ENCODE peak calls at places on chromosomes 5 and 9, in six cellular contexts. One of them, this sample, is unnamed.

GRCh38 chr9:26426732-26427131 is 465.9 kb downstream of the CAAP1 start:
- DNase-seq in thyroid gland: no peak
- DNase-seq in stimulated activated CD8-positive, alpha-beta memory T cell treated with anti-CD3 and anti-CD28 coated beads, Interleukin-15, amount 100 ng/mL, for 1 hour: no peak
- DNase-seq in DMS153: peak; percentile 4
- DNase-seq in ELR: no peak
- DNase-seq in EL: no peak
- DNase-seq in this sample: no peak

GRCh38 chr5:64665243-64665642 is 25.1 kb upstream of the SHISAL2B start:
- DNase-seq in DMS153: no peak
- DNase-seq in EL: no peak
- DNase-seq in stimulated activated CD8-positive, alpha-beta memory T cell treated with anti-CD3 and anti-CD28 coated beads, Interleukin-15, amount 100 ng/mL, for 1 hour: no peak
- DNase-seq in ELR: no peak
- DNase-seq in thyroid gland: no peak
- DNase-seq in this sample: no peak

GRCh38 chr5:8456846-8457186 is 587.9 kb downstream of the MTRR start:
- DNase-seq in ELR: peak; percentile 2
- DNase-seq in EL: no peak
- DNase-seq in DMS153: no peak
- DNase-seq in thyroid gland: no peak
- DNase-seq in stimulated activated CD8-positive, alpha-beta memory T cell treated with anti-CD3 and anti-CD28 coated beads, Interleukin-15, amount 100 ng/mL, for 1 hour: no peak
- DNase-seq in this sample: no peak

GRCh38 chr5:141908796-141909195 is 14.9 kb upstream of the DELE1 start:
- DNase-seq in stimulated activated CD8-positive, alpha-beta memory T cell treated with anti-CD3 and anti-CD28 coated beads, Interleukin-15, amount 100 ng/mL, for 1 hour: no peak
- DNase-seq in EL: peak; percentile 68
- DNase-seq in DMS153: no peak
- DNase-seq in thyroid gland: no peak
- DNase-seq in ELR: peak; percentile 80
- DNase-seq in this sample: no peak

GRCh38 chr9:29928072-29928471 is 2354.8 kb upstream of the C9orf72 start:
- DNase-seq in EL: no peak
- DNase-seq in ELR: no peak
- DNase-seq in DMS153: no peak
- DNase-seq in thyroid gland: no peak
- DNase-seq in stimulated activated CD8-positive, alpha-beta memory T cell treated with anti-CD3 and anti-CD28 coated beads, Interleukin-15, amount 100 ng/mL, for 1 hour: no peak
- DNase-seq in this sample: no peak

GRCh38 chr5:107673368-107674136 is 2.8 kb upstream of the EFNA5 start:
- DNase-seq in EL: peak; percentile 85
- DNase-seq in DMS153: peak; percentile 60
- DNase-seq in stimulated activated CD8-positive, alpha-beta memory T cell treated with anti-CD3 and anti-CD28 coated beads, Interleukin-15, amount 100 ng/mL, for 1 hour: peak; percentile 41
- DNase-seq in thyroid gland: peak; percentile 88
- DNase-seq in ELR: peak; percentile 91
- DNase-seq in this sample: peak; percentile 96

GRCh38 chr5:117204404-117204803 is 629.8 kb upstream of the SEMA6A start:
- DNase-seq in EL: no peak
- DNase-seq in ELR: no peak
- DNase-seq in thyroid gland: no peak
- DNase-seq in DMS153: no peak
- DNase-seq in stimulated activated CD8-positive, alpha-beta memory T cell treated with anti-CD3 and anti-CD28 coated beads, Interleukin-15, amount 100 ng/mL, for 1 hour: no peak
- DNase-seq in this sample: no peak

GRCh38 chr5:38660194-38660668 is 103.8 kb upstream of the LIFR start:
- DNase-seq in DMS153: peak; percentile 100
- DNase-seq in stimulated activated CD8-positive, alpha-beta memory T cell treated with anti-CD3 and anti-CD28 coated beads, Interleukin-15, amount 100 ng/mL, for 1 hour: no peak
- DNase-seq in thyroid gland: no peak
- DNase-seq in EL: no peak
- DNase-seq in ELR: no peak
- DNase-seq in this sample: no peak

GRCh38 chr5:108481355-108481931 is 99.5 kb upstream of the FBXL17 start:
- DNase-seq in ELR: peak; percentile 69
- DNase-seq in thyroid gland: no peak
- DNase-seq in DMS153: no peak
- DNase-seq in EL: peak; percentile 19
- DNase-seq in stimulated activated CD8-positive, alpha-beta memory T cell treated with anti-CD3 and anti-CD28 coated beads, Interleukin-15, amount 100 ng/mL, for 1 hour: no peak
- DNase-seq in this sample: no peak

GRCh38 chr5:118533166-118533565 is 455.2 kb downstream of the DTWD2 start:
- DNase-seq in DMS153: no peak
- DNase-seq in thyroid gland: no peak
- DNase-seq in stimulated activated CD8-positive, alpha-beta memory T cell treated with anti-CD3 and anti-CD28 coated beads, Interleukin-15, amount 100 ng/mL, for 1 hour: no peak
- DNase-seq in ELR: no peak
- DNase-seq in EL: no peak
- DNase-seq in this sample: no peak

GRCh38 chr9:137037483-137037882 is 5.6 kb upstream of the FUT7 start:
- DNase-seq in DMS153: no peak
- DNase-seq in EL: no peak
- DNase-seq in stimulated activated CD8-positive, alpha-beta memory T cell treated with anti-CD3 and anti-CD28 coated beads, Interleukin-15, amount 100 ng/mL, for 1 hour: no peak
- DNase-seq in ELR: no peak
- DNase-seq in thyroid gland: no peak
- DNase-seq in this sample: no peak

GRCh38 chr9:30536494-30536893 is 1847.9 kb upstream of the ACO1 start:
- DNase-seq in DMS153: no peak
- DNase-seq in EL: no peak
- DNase-seq in thyroid gland: no peak
- DNase-seq in stimulated activated CD8-positive, alpha-beta memory T cell treated with anti-CD3 and anti-CD28 coated beads, Interleukin-15, amount 100 ng/mL, for 1 hour: no peak
- DNase-seq in ELR: no peak
- DNase-seq in this sample: no peak

GRCh38 chr5:136749016-136749415 is 383.7 kb upstream of the TRPC7 start:
- DNase-seq in EL: peak; percentile 79
- DNase-seq in thyroid gland: no peak
- DNase-seq in ELR: peak; percentile 15
- DNase-seq in DMS153: no peak
- DNase-seq in stimulated activated CD8-positive, alpha-beta memory T cell treated with anti-CD3 and anti-CD28 coated beads, Interleukin-15, amount 100 ng/mL, for 1 hour: no peak
- DNase-seq in this sample: no peak

GRCh38 chr5:125227333-125228075 is 481.1 kb upstream of the ZNF608 start:
- DNase-seq in EL: peak; percentile 16
- DNase-seq in stimulated activated CD8-positive, alpha-beta memory T cell treated with anti-CD3 and anti-CD28 coated beads, Interleukin-15, amount 100 ng/mL, for 1 hour: no peak
- DNase-seq in ELR: peak; percentile 41
- DNase-seq in DMS153: no peak
- DNase-seq in thyroid gland: peak; percentile 5
- DNase-seq in this sample: no peak

GRCh38 chr5:132325691-132326090 is 31.5 kb downstream of the SLC22A4 start:
- DNase-seq in stimulated activated CD8-positive, alpha-beta memory T cell treated with anti-CD3 and anti-CD28 coated beads, Interleukin-15, amount 100 ng/mL, for 1 hour: no peak
- DNase-seq in EL: no peak
- DNase-seq in thyroid gland: no peak
- DNase-seq in DMS153: no peak
- DNase-seq in ELR: no peak
- DNase-seq in this sample: no peak

GRCh38 chr5:88555658-88556057 is 287.0 kb upstream of the TMEM161B start:
- DNase-seq in stimulated activated CD8-positive, alpha-beta memory T cell treated with anti-CD3 and anti-CD28 coated beads, Interleukin-15, amount 100 ng/mL, for 1 hour: no peak
- DNase-seq in EL: no peak
- DNase-seq in ELR: no peak
- DNase-seq in DMS153: no peak
- DNase-seq in thyroid gland: no peak
- DNase-seq in this sample: no peak

GRCh38 chr9:91066042-91066415 is 264.4 kb downstream of the SYK start:
- DNase-seq in EL: no peak
- DNase-seq in stimulated activated CD8-positive, alpha-beta memory T cell treated with anti-CD3 and anti-CD28 coated beads, Interleukin-15, amount 100 ng/mL, for 1 hour: no peak
- DNase-seq in thyroid gland: no peak
- DNase-seq in DMS153: no peak
- DNase-seq in ELR: no peak
- DNase-seq in this sample: no peak

GRCh38 chr5:173705512-173705825 is 89.0 kb upstream of the BOD1 start:
- DNase-seq in stimulated activated CD8-positive, alpha-beta memory T cell treated with anti-CD3 and anti-CD28 coated beads, Interleukin-15, amount 100 ng/mL, for 1 hour: no peak
- DNase-seq in thyroid gland: no peak
- DNase-seq in EL: no peak
- DNase-seq in ELR: no peak
- DNase-seq in DMS153: no peak
- DNase-seq in this sample: no peak

This sample was measured in lower leg skin.